ENCODE peak calls at places on chromosomes 16 and 17, in five cellular contexts. C is HEK293T; S is GM19239; V is cardiac fibroblast; E is naive thymus-derived CD8-positive, alpha-beta T cell. Q is an unnamed sample.

GRCh38 chr16:86199871-86200700 is 301.1 kb downstream of the IRF8 start:
- DNase-seq in C (no peak), S (no peak), V (no peak), E (no peak), Q (no peak)

GRCh38 chr17:61770752-61771533 is 92.4 kb downstream of the BRIP1 start:
- DNase-seq in C (no peak), S (no peak), V (peak; percentile 85), E (no peak), Q (no peak)

GRCh38 chr17:39979021-39979660 is 1.5 kb upstream of the PSMD3 start:
- DNase-seq in C (no peak), S (no peak), V (peak; percentile 92), E (no peak), Q (no peak)

GRCh38 chr17:17198281-17198680 is 7.9 kb downstream of the PLD6 start:
- DNase-seq in C (no peak), S (no peak), V (no peak), E (no peak), Q (no peak)

GRCh38 chr16:48635199-48635718 is 25.3 kb upstream of the N4BP1 start:
- DNase-seq in C (no peak), S (no peak), V (no peak), E (no peak), Q (no peak)

GRCh38 chr17:4678448-4679026 is 25.4 kb downstream of the PELP1 start:
- DNase-seq in C (no peak), S (no peak), V (peak; percentile 91), E (no peak), Q (no peak)

GRCh38 chr16:67445913-67446907 is 15.3 kb downstream of the HSD11B2 start:
- DNase-seq in C (no peak), S (no peak), V (no peak), E (no peak), Q (peak; percentile 41)

GRCh38 chr17:31190351-31190750 is 95.6 kb downstream of the NF1 start:
- DNase-seq in C (no peak), S (no peak), V (no peak), E (no peak), Q (no peak)

Q was measured in WERI-Rb-1.